ENCODE peak calls at places on chromosomes 5 and 9, in nine cellular contexts. A, X, G, P, J, D, T, Z and L are unnamed samples.

GRCh38 chr9:99513441-99514112 is 291.5 kb downstream of the SEC61B start:
- DNase-seq in A (no peak), X (no peak), G (no peak), P (no peak), J (no peak), D (no peak), T (no peak), Z (no peak), L (peak; percentile 20)

GRCh38 chr9:14769235-14769580 is 46.7 kb upstream of the CER1 start:
- DNase-seq in A (no peak), X (no peak), G (no peak), P (peak; percentile 55), J (peak; percentile 17), D (no peak), T (peak; percentile 65), Z (no peak), L (no peak)

GRCh38 chr9:130854835-130855234 is 19.8 kb downstream of the ABL1 start:
- DNase-seq in A (no peak), X (no peak), G (no peak), P (no peak), J (no peak), D (no peak), T (no peak), Z (no peak), L (no peak)

GRCh38 chr5:149345892-149346222 is 558 bp downstream of the GRPEL2 start:
- DNase-seq in A (peak; percentile 14), X (no peak), G (no peak), P (no peak), J (peak; percentile 19), D (no peak), T (peak; percentile 62), Z (peak; percentile 16), L (no peak)

GRCh38 chr5:37120270-37120669 is 128.9 kb downstream of the CPLANE1 start:
- DNase-seq in A (no peak), X (no peak), G (no peak), P (no peak), J (no peak), D (no peak), T (no peak), Z (no peak), L (no peak)

GRCh38 chr9:5630038-5630507 is 1.2 kb downstream of the RIC1 start:
- DNase-seq in A (peak; percentile 20), X (no peak), G (no peak), P (peak; percentile 44), J (peak; percentile 37), D (no peak), T (peak; percentile 57), Z (no peak), L (peak; percentile 22)

GRCh38 chr5:124133406-124133805 is 613.0 kb downstream of the ZNF608 start:
- DNase-seq in A (no peak), X (no peak), G (no peak), P (no peak), J (no peak), D (no peak), T (no peak), Z (no peak), L (no peak)

GRCh38 chr5:5667136-5667554 is 244.7 kb downstream of the ICE1 start:
- DNase-seq in A (no peak), X (no peak), G (no peak), P (peak; percentile 29), J (no peak), D (no peak), T (no peak), Z (no peak), L (no peak)